ENCODE peak calls at places on chromosomes 6 and 20, in nine cellular contexts. F is activated T-helper 1 cell treated with anti-CD3 and anti-CD28 coated beads, Interleukin-12 subunit alpha, Interleukin-12 subunit beta, Interleukin-2, Interleukin-4 antibody, amounts not matched to agents 30 ng/mL and 10 ng/mL and 1 ng/mL, durations not matched to agents 14 hours and 24 hours and 36 hours; M is tibial nerve; V is NCI-H774; U is Right ventricle myocardium superior; G is A673; W is effector CD4-positive, alpha-beta T cell; O is WTC11; R is HT-29. N is an unnamed sample.

GRCh38 chr6:87393026-87393622 is 14.6 kb upstream of the CFAP206 start:
- DNase-seq in F (peak), M (no peak), V (peak), U (no peak), G (peak), W (peak), O (no peak), R (peak), N (no peak)

GRCh38 chr6:1590580-1590979 is 19.1 kb upstream of the FOXC1 start:
- DNase-seq in F (no peak), M (no peak), V (no peak), U (no peak), G (no peak), W (no peak), O (no peak), R (no peak), N (no peak)

GRCh38 chr20:49276201-49276894 is 1.5 kb downstream of the ZNFX1 start:
- DNase-seq in F (peak), M (no peak), V (peak), U (peak), G (peak), W (peak), O (no peak), R (peak), N (no peak)

GRCh38 chr6:44556046-44556445 is 168.5 kb downstream of the CDC5L start:
- DNase-seq in F (no peak), M (no peak), V (no peak), U (no peak), G (no peak), W (no peak), O (no peak), R (peak), N (no peak)

GRCh38 chr6:39451831-39452230 is 129.3 kb upstream of the KCNK16 start:
- DNase-seq in F (no peak), M (no peak), V (no peak), U (no peak), G (no peak), W (no peak), O (peak), R (peak), N (no peak)

GRCh38 chr6:130796313-130796905 is 30.8 kb upstream of the SMLR1 start:
- DNase-seq in F (no peak), M (peak), V (no peak), U (no peak), G (no peak), W (no peak), O (no peak), R (no peak), N (no peak)

GRCh38 chr20:37566590-37567330 is 39.1 kb upstream of the BLCAP start:
- DNase-seq in F (no peak), M (no peak), V (no peak), U (no peak), G (no peak), W (no peak), O (no peak), R (no peak), N (no peak)

GRCh38 chr6:44932651-44933091 is 395.5 kb upstream of the RUNX2 start:
- DNase-seq in F (no peak), M (no peak), V (no peak), U (no peak), G (no peak), W (peak), O (no peak), R (no peak), N (no peak)

GRCh38 chr6:44001318-44001868 is 125.9 kb downstream of the MRPL14 start:
- DNase-seq in F (no peak), M (no peak), V (peak), U (peak), G (peak), W (no peak), O (peak), R (peak), N (no peak)

GRCh38 chr6:53464942-53465460 is 79.9 kb downstream of the GCLC start:
- DNase-seq in F (no peak), M (peak), V (no peak), U (peak), G (no peak), W (no peak), O (no peak), R (no peak), N (no peak)